ENCODE peak calls at places on chromosome 15, in five cellular contexts. P is iPS DF 6.9, T is tibial artery, I is ovary, Q is cardiac muscle cell. Z is an unnamed sample.

GRCh38 chr15:74958320-74958907 is 1.8 kb upstream of the RPP25 start:
- DNase-seq in P (no peak), Q (peak; percentile 40), I (no peak), T (peak; percentile 75), Z (no peak)

GRCh38 chr15:56468271-56468912 is 3.5 kb upstream of the MNS1 start:
- DNase-seq in T (no peak), P (no peak), I (no peak), Q (no peak), Z (no peak)

GRCh38 chr15:60408438-60409105 is 10.8 kb upstream of the ANXA2 start:
- DNase-seq in T (no peak), I (no peak), Q (no peak), P (no peak), Z (no peak)

GRCh38 chr15:68389936-68390790 is 41.8 kb downstream of the ITGA11 start:
- DNase-seq in Q (no peak), T (no peak), I (peak; percentile 5), P (no peak), Z (no peak)

GRCh38 chr15:58108117-58108516 is 30.1 kb upstream of the AQP9 start:
- DNase-seq in T (no peak), Q (no peak), I (no peak), P (no peak), Z (no peak)

GRCh38 chr15:43463998-43464397 is 29.0 kb downstream of the TP53BP1 start:
- DNase-seq in Q (no peak), P (no peak), T (no peak), I (no peak), Z (no peak)

GRCh38 chr15:100687532-100688215 is 85.3 kb downstream of the ASB7 start:
- DNase-seq in P (no peak), I (peak; percentile 39), T (no peak), Q (no peak), Z (no peak)

GRCh38 chr15:83053151-83053550 is 13.9 kb downstream of the BTBD1 start:
- DNase-seq in Q (no peak), T (no peak), I (no peak), P (no peak), Z (no peak)

GRCh38 chr15:100170673-100171210 is 171.0 kb downstream of the ADAMTS17 start:
- DNase-seq in P (no peak), T (no peak), Q (no peak), I (no peak), Z (no peak)

GRCh38 chr15:61831505-61831921 is 228.7 kb downstream of the VPS13C start:
- DNase-seq in P (no peak), I (no peak), Q (no peak), T (no peak), Z (no peak)

GRCh38 chr15:49731187-49731828 is 110.5 kb downstream of the DTWD1 start:
- DNase-seq in T (no peak), I (no peak), Q (no peak), P (no peak), Z (no peak)

GRCh38 chr15:36877796-36878744 is 222.3 kb downstream of the MEIS2 start:
- DNase-seq in Q (peak; percentile 68), P (no peak), I (no peak), T (no peak), Z (no peak)

GRCh38 chr15:77578641-77579372 is 53.9 kb downstream of the LINGO1 start:
- DNase-seq in T (no peak), I (no peak), P (no peak), Q (no peak), Z (no peak)

GRCh38 chr15:52220251-52220650 is 29.1 kb upstream of the GNB5 start:
- DNase-seq in P (no peak), T (no peak), Q (peak; percentile 14), I (no peak), Z (no peak)

GRCh38 chr15:27250223-27250622 is 279.2 kb downstream of the GABRG3 start:
- DNase-seq in I (no peak), P (no peak), T (no peak), Q (no peak), Z (no peak)

GRCh38 chr15:57114070-57114469 is 195.6 kb downstream of the TCF12 start:
- DNase-seq in Q (no peak), T (no peak), I (no peak), P (no peak), Z (no peak)

GRCh38 chr15:63067976-63068743 is 25.6 kb downstream of the TPM1 start:
- DNase-seq in T (no peak), P (no peak), I (no peak), Q (no peak), Z (no peak)

GRCh38 chr15:69712999-69713398 is 260.4 kb downstream of the RPLP1 start:
- DNase-seq in Q (no peak), T (no peak), P (no peak), I (no peak), Z (no peak)

GRCh38 chr15:59311245-59311644 is 61.4 kb downstream of the MYO1E start:
- DNase-seq in T (no peak), Q (no peak), P (no peak), I (no peak), Z (no peak)

GRCh38 chr15:59289574-59289973 is 82.9 kb downstream of the LDHAL6B start:
- DNase-seq in I (no peak), T (no peak), Q (no peak), P (no peak), Z (no peak)

GRCh38 chr15:57235865-57236264 is 140.4 kb upstream of the CGNL1 start:
- DNase-seq in T (no peak), P (no peak), Q (peak; percentile 26), I (no peak), Z (no peak)

GRCh38 chr15:51088585-51088984 is 6.1 kb downstream of the TNFAIP8L3 start:
- DNase-seq in I (no peak), P (no peak), Q (no peak), T (no peak), Z (no peak)

GRCh38 chr15:63061971-63062370 is 19.4 kb downstream of the TPM1 start:
- DNase-seq in T (no peak), Q (no peak), I (no peak), P (no peak), Z (no peak)

GRCh38 chr15:75348563-75349350 is 1.9 kb downstream of the NEIL1 start:
- DNase-seq in T (no peak), P (no peak), I (no peak), Q (peak; percentile 50), Z (no peak)

DNA sequence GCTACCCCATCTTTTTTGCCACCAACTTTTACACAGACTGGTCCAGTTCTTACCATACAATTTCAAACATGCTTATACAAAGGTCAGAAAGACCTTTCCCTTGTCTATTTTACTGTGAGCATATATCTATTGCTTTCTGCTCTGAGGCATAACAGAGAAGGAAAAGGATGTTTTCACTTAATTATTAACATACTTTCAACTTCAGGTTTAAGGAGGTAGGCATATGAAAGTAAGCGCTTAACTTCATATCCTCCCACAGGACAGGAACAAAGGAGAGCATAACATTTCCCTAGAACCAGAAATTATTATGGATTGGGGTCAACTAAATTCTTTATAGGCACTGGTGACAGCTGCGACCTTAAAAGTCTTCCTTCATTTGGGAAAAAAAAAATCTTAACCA is 1.1 kb downstream of the MYEF2 start:
- DNase-seq in Q (no peak), P (no peak), I (no peak), T (no peak), Z (no peak)
- H3K4me3 ChIP-seq in Q (peak overlapping the region; percentile 83), P (peak overlapping the region; percentile 99), I (no peak overlapping the region), T (peak overlapping the region; percentile 75), Z (peak overlapping the region; percentile 56)

GRCh38 chr15:90559119-90559518 is 29.4 kb downstream of the CRTC3 start:
- DNase-seq in T (no peak), I (no peak), P (no peak), Q (no peak), Z (no peak)

GRCh38 chr15:90560229-90560771 is 30.6 kb downstream of the CRTC3 start:
- DNase-seq in I (peak; percentile 51), T (peak; percentile 68), P (no peak), Q (peak; percentile 78), Z (no peak)

GRCh38 chr15:90562669-90563068 is 32.9 kb downstream of the CRTC3 start:
- DNase-seq in I (no peak), Q (no peak), P (no peak), T (no peak), Z (no peak)

GRCh38 chr15:90563460-90563859 is 33.7 kb downstream of the CRTC3 start:
- DNase-seq in T (no peak), Q (no peak), P (no peak), I (no peak), Z (no peak)

DNA sequence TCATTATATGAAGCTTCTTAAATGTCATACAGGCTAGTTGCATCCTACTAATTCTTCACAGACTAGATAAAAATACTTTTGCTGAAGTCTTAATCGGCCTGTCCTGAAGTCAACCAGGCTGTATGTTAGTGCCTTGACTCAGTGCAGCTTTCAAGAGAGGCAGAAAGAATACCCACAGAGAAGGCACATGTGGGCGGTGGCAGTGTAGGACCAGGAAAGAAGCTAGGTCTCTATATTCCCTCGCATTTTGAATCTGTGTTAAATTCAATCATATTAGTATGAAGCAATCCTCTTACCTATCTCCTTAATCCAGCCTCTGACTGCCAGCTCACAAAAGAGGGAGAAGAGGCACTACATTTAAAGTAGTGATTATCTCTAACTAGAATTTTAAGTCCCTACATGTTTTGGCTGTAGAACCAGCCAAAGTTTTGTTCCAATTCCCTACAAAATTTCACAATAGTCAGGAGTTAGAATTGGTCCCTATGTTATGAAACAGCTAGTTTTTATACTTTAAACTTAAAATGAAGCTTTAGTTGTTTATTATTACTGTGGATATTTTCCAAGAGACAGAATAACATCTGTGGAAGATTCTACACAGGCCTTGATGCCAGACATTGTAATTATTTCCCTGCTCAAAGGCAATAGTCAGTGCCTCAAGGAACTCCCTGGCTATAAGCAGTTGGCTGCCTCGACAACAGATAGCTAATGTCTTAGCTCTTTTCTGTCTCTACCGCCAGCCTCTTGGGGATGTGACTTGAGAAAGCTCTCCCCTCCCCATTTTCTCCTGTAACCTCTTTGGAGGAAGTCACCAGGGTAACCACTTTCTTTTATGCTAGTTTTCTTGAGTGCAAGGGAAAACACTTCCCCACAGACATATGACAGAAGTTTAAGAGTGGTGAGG is 31.9 kb downstream of the CRTC3 start:
- DNase-seq in Q (no peak), T (peak; percentile 45), I (no peak), P (no peak), Z (no peak)
- H3K4me1 ChIP-seq in Q (peaks cover 48% of the 10 kb centered on the region), T (peaks cover 78% of the 10 kb centered on the region), I (peaks cover 38% of the 10 kb centered on the region), P (no peaks in the 10 kb centered on the region), Z (peaks cover 83% of the 10 kb centered on the region)

GRCh38 chr15:31339558-31339895 is 12.9 kb downstream of the KLF13 start:
- DNase-seq in Q (no peak), T (no peak), I (no peak), P (no peak), Z (no peak)
- H3K4me3 ChIP-seq in Q (no peak overlapping the region), T (no peak overlapping the region), I (no peak overlapping the region), P (no peak overlapping the region), Z (no peak overlapping the region)

DNA sequence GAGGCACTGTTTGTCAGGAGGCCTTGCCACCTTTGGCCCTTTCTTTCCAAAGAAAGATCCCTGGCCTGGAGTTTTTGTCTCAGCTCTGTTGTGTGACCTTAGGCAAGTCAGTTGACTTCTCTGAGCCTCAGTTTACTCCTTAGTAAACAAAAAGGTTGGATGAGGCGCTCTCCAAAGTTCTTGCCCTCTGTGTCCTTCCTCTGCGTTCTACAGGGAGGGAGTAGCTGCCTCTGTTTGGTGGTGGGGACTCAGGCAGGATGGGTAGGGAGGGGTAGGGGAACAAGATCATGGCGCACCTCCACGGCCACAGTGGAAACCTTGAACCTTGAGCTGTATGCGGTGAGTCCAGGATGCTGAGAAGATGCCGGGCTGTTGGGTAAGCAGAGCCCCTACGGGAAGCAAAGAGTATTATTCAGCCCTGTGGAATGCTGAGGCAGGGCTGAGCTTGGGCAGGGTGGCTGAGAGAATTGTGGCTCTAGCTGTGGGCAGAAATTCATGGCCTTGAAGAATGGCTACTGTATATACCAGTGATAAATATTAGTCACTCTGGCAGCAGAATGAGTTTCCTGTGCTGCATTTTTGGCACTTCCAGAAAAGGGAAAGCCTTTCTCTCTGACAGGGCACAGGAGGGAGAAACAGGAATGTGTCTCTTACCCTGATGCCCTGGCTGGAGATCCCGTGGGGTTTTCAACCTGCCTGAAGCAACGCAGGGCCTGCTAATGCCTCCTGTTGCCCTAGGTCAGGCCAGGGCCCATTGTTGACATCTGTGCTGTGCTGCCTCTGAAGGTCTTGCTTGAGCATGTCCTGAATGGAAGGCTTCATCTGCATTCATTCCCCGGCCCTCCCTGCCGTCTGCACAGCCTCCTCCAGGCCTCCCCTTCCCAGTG is 39.9 kb downstream of the SMAD3 start:
- DNase-seq in I (peak; percentile 66), Q (no peak), P (no peak), T (peak; percentile 64), Z (no peak)
- H3K4me1 ChIP-seq in I (peaks cover 46% of the 10 kb centered on the region), Q (peaks cover 29% of the 10 kb centered on the region), P (peaks cover 1% of the 10 kb centered on the region), T (peaks cover 51% of the 10 kb centered on the region), Z (peaks cover 87% of the 10 kb centered on the region)

Z was measured in CD8-positive, alpha-beta memory T cell.